ENCODE peak calls at places on chromosome 17, in seven cellular contexts. J is EL, H is amniotic stem cell, B is GM23248, Y is SW480, D is glutamatergic neuron, P is NCI-H187 treated with DMSO at 0.1 percent for 48 hours. L is an unnamed sample.

GRCh38 chr17:40307001-40307690 is 1.8 kb upstream of the RARA start:
- DNase-seq in Y (no peak), D (no peak), P (no peak), B (peak; percentile 89), H (no peak), J (peak; percentile 92), L (peak; percentile 23)

GRCh38 chr17:79255471-79255870 is 180.8 kb downstream of the ENGASE start:
- DNase-seq in D (no peak), Y (no peak), B (no peak), P (no peak), H (no peak), J (no peak), L (no peak)

GRCh38 chr17:18018411-18018921 is 20.5 kb downstream of the ATPAF2 start:
- DNase-seq in D (no peak), Y (no peak), P (no peak), J (no peak), H (no peak), B (no peak), L (no peak)

GRCh38 chr17:72361892-72362291 is 241.1 kb downstream of the SOX9 start:
- DNase-seq in P (no peak), J (peak; percentile 41), Y (no peak), D (no peak), H (no peak), B (no peak), L (no peak)

GRCh38 chr17:68861602-68862001 is 93.6 kb downstream of the ABCA8 start:
- DNase-seq in J (no peak), B (no peak), D (no peak), Y (no peak), P (peak; percentile 31), H (no peak), L (no peak)

GRCh38 chr17:63270610-63271009 is 175.5 kb downstream of the CYB561 start:
- DNase-seq in J (no peak), B (no peak), Y (peak; percentile 10), H (no peak), D (no peak), P (no peak), L (no peak)

GRCh38 chr17:74148901-74149596 is 54.4 kb upstream of the RPL38 start:
- DNase-seq in H (no peak), Y (no peak), D (no peak), B (no peak), P (no peak), J (no peak), L (no peak)

GRCh38 chr17:44977740-44978584 is 9.9 kb upstream of the C1QL1 start:
- DNase-seq in P (no peak), D (no peak), B (no peak), J (no peak), Y (no peak), H (no peak), L (no peak)

GRCh38 chr17:83190601-83191387 is 111.4 kb downstream of the METRNL start:
- DNase-seq in J (no peak), P (no peak), H (no peak), D (no peak), Y (no peak), B (no peak), L (peak; percentile 9)

GRCh38 chr17:55296699-55297098 is 31.9 kb downstream of the HLF start:
- DNase-seq in D (no peak), Y (no peak), B (no peak), H (no peak), P (no peak), J (no peak), L (no peak)

GRCh38 chr17:72501404-72502110 is 380.7 kb downstream of the SOX9 start:
- DNase-seq in D (no peak), Y (no peak), H (no peak), P (no peak), B (peak; percentile 34), J (no peak), L (no peak)

GRCh38 chr17:4897785-4898184 is 1.6 kb upstream of the C17orf107 start:
- DNase-seq in J (no peak), D (no peak), Y (no peak), P (no peak), H (no peak), B (no peak), L (no peak)

GRCh38 chr17:44776628-44777393 is 18.0 kb downstream of the ADAM11 start:
- DNase-seq in B (no peak), H (no peak), J (no peak), P (no peak), D (no peak), Y (no peak), L (no peak)

GRCh38 chr17:36149296-36149820 is 27.1 kb downstream of the TBC1D3B start:
- DNase-seq in D (no peak), B (peak; percentile 71), J (peak; percentile 25), Y (no peak), H (no peak), P (no peak), L (no peak)

GRCh38 chr17:1958134-1958881 is 66.8 kb downstream of the RTN4RL1 start:
- DNase-seq in Y (no peak), B (peak; percentile 17), D (peak; percentile 80), H (no peak), P (no peak), J (no peak), L (no peak)

GRCh38 chr17:62963296-62963695 is 2.7 kb upstream of the TANC2 start:
- DNase-seq in J (peak; percentile 87), D (no peak), H (peak; percentile 19), Y (peak; percentile 46), B (peak; percentile 90), P (no peak), L (no peak)

GRCh38 chr17:1629647-1630310 is 1.1 kb upstream of the SLC43A2 start:
- DNase-seq in Y (peak; percentile 55), P (no peak), B (peak; percentile 64), J (peak; percentile 46), H (no peak), D (peak; percentile 59), L (peak; percentile 82)

GRCh38 chr17:38459556-38459955 is 31.3 kb downstream of the ARHGAP23 start:
- DNase-seq in Y (no peak), J (no peak), B (no peak), P (no peak), D (peak; percentile 72), H (no peak), L (no peak)

GRCh38 chr17:1068356-1068755 is 71.4 kb downstream of the TIMM22 start:
- DNase-seq in Y (no peak), H (no peak), P (no peak), J (no peak), D (no peak), B (no peak), L (no peak)

GRCh38 chr17:6279659-6280058 is 155.3 kb downstream of the AIPL1 start:
- DNase-seq in H (no peak), J (no peak), P (peak; percentile 27), B (no peak), Y (peak; percentile 71), D (no peak), L (no peak)

GRCh38 chr17:45826919-45827628 is 17.6 kb upstream of the SPPL2C start:
- DNase-seq in Y (no peak), P (no peak), B (no peak), J (no peak), H (no peak), D (no peak), L (no peak)

L was measured in activated CD4-positive, alpha-beta memory T cell treated with anti-CD3 and anti-CD28 coated beads, Interleukin-2, amount 10 ng/mL, durations not matched to agents 7 days and 5 days.